ENCODE peak calls at places on chromosomes 13 and 19, in five cellular contexts. One of them, this sample, is unnamed.

GRCh38 chr13:30222253-30222652 is 85.1 kb downstream of the KATNAL1 start:
- DNase-seq in IMR-90: peak; percentile 45
- DNase-seq in SK-N-SH: no peak
- DNase-seq in GM12878: no peak
- DNase-seq in K562: no peak
- DNase-seq in this sample: no peak

GRCh38 chr13:57044910-57045309 is 95.8 kb upstream of the PRR20A start:
- DNase-seq in K562: no peak
- DNase-seq in GM12878: no peak
- DNase-seq in SK-N-SH: no peak
- DNase-seq in IMR-90: no peak
- DNase-seq in this sample: no peak

GRCh38 chr19:18415177-18415867 is 3.9 kb upstream of the SSBP4 start:
- DNase-seq in SK-N-SH: no peak
- DNase-seq in K562: peak; percentile 69
- DNase-seq in GM12878: no peak
- DNase-seq in IMR-90: peak; percentile 66
- DNase-seq in this sample: no peak

GRCh38 chr13:20006206-20006605 is 47.7 kb downstream of the ZMYM2 start:
- DNase-seq in GM12878: no peak
- DNase-seq in IMR-90: peak; percentile 81
- DNase-seq in SK-N-SH: no peak
- DNase-seq in K562: no peak
- DNase-seq in this sample: no peak

GRCh38 chr13:48304132-48304876 is 753 bp downstream of the RB1 start:
- DNase-seq in SK-N-SH: peak; percentile 50
- DNase-seq in K562: peak; percentile 11
- DNase-seq in GM12878: peak; percentile 92
- DNase-seq in IMR-90: peak; percentile 55
- DNase-seq in this sample: peak; percentile 6

GRCh38 chr19:37977992-37978391 is 71.0 kb downstream of the SIPA1L3 start:
- DNase-seq in SK-N-SH: no peak
- DNase-seq in GM12878: no peak
- DNase-seq in K562: no peak
- DNase-seq in IMR-90: peak; percentile 99
- DNase-seq in this sample: no peak

GRCh38 chr19:45952691-45953505 is 20.8 kb downstream of the NOVA2 start:
- DNase-seq in IMR-90: peak; percentile 42
- DNase-seq in SK-N-SH: peak; percentile 55
- DNase-seq in GM12878: no peak
- DNase-seq in K562: peak; percentile 88
- DNase-seq in this sample: peak; percentile 93

GRCh38 chr13:90926459-90926858 is 421.0 kb upstream of the MIR17HG start:
- DNase-seq in K562: no peak
- DNase-seq in IMR-90: no peak
- DNase-seq in GM12878: no peak
- DNase-seq in SK-N-SH: no peak
- DNase-seq in this sample: no peak

GRCh38 chr13:110319774-110320509 is 12.9 kb downstream of the COL4A2 start:
- DNase-seq in K562: no peak
- DNase-seq in GM12878: no peak
- DNase-seq in SK-N-SH: no peak
- DNase-seq in IMR-90: peak; percentile 86
- DNase-seq in this sample: peak; percentile 75

GRCh38 chr19:58059003-58059671 is at the start of gene ZNF135:
- DNase-seq in GM12878: no peak
- DNase-seq in IMR-90: peak; percentile 50
- DNase-seq in SK-N-SH: peak; percentile 90
- DNase-seq in K562: no peak
- DNase-seq in this sample: no peak

GRCh38 chr13:72620874-72621273 is 106.6 kb downstream of the MZT1 start:
- DNase-seq in SK-N-SH: no peak
- DNase-seq in K562: no peak
- DNase-seq in GM12878: no peak
- DNase-seq in IMR-90: no peak
- DNase-seq in this sample: no peak

GRCh38 chr13:24997367-24997967 is 98.5 kb upstream of the PABPC3 start:
- DNase-seq in K562: peak; percentile 14
- DNase-seq in SK-N-SH: peak; percentile 29
- DNase-seq in IMR-90: peak; percentile 27
- DNase-seq in GM12878: no peak
- DNase-seq in this sample: peak; percentile 35

GRCh38 chr19:5775668-5776309 is 8.8 kb downstream of the PRR22 start:
- DNase-seq in GM12878: no peak
- DNase-seq in SK-N-SH: no peak
- DNase-seq in IMR-90: peak; percentile 51
- DNase-seq in K562: no peak
- DNase-seq in this sample: peak; percentile 37

GRCh38 chr19:40662925-40663711 is 27.3 kb downstream of the NUMBL start:
- DNase-seq in IMR-90: peak; percentile 84
- DNase-seq in SK-N-SH: peak; percentile 93
- DNase-seq in GM12878: peak; percentile 24
- DNase-seq in K562: peak; percentile 89
- DNase-seq in this sample: peak; percentile 95

DNA sequence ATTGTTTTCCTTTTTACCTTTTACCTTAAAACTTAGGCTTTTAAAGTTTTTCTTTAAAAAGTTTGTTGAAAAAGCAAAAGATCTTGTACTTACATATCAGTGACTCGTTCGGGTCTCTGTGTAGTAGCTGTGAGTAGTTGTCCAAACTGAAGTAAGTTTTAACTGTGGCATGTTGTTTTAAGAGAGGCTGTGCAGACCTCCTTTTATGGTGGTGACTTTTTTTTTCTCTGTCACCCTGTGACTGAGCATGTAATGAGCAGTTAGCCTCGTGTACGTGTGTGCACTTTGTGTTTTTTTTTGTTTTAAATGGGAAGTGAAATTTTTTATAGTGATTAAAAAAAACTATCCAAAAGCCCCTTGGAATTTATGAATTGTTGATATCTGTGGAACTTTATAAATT is at the start of gene GPR183:
- DNase-seq in K562: no peak
- DNase-seq in IMR-90: peak; percentile 43
- DNase-seq in SK-N-SH: no peak
- DNase-seq in GM12878: no peak
- DNase-seq in this sample: no peak
- TF ChIP-seq RCOR1 in K562: no peak
- TF ChIP-seq RCOR1 in IMR-90: no peak
- TF ChIP-seq RCOR1 in SK-N-SH: no peak
- TF ChIP-seq RCOR1 in GM12878: no peak
- TF ChIP-seq RCOR1 in this sample: no peak

DNA sequence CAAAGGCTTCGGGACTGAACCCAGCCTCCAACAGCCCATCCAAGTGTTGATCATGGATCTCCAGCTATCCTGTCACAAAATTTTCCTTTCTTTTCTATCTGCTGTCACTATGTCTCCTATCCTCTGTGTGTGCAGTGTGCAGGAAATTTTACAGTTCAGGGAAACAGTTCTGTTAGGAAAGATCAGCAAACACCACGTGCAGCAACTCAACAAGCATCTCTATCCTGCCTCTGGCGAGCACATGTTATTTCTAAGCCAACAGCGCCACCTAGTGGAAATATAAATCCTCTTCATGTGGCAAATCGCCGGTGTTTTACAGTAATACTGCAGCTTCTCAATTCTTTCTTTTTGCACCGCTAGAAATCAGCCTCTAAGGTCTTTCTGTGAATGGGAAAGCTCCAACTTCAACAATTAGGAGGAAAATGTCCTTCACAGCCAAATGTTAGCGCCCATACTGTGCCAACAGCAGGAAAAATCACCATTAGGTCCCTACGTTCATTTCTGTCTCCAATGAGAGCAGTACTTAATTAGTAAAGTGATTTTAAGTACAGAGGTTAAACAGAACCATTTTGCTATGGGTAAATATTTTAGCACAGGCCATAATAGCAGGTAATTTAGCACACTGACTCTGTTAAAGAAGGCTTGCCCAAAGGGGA is 21.3 kb upstream of the ZNF181 start:
- DNase-seq in GM12878: peak; percentile 23
- DNase-seq in IMR-90: peak; percentile 82
- DNase-seq in K562: peak; percentile 64
- DNase-seq in SK-N-SH: peak; percentile 55
- DNase-seq in this sample: peak; percentile 77
- TF ChIP-seq RCOR1 in GM12878: no peak
- TF ChIP-seq RCOR1 in IMR-90: no peak
- TF ChIP-seq RCOR1 in K562: no peak
- TF ChIP-seq RCOR1 in SK-N-SH: no peak
- TF ChIP-seq RCOR1 in this sample: no peak

GRCh38 chr13:99276706-99277105 is 18.5 kb upstream of the GPR18 start:
- DNase-seq in IMR-90: no peak
- DNase-seq in GM12878: no peak
- DNase-seq in SK-N-SH: no peak
- DNase-seq in K562: no peak
- DNase-seq in this sample: no peak
- TF ChIP-seq RCOR1 in IMR-90: no peak
- TF ChIP-seq RCOR1 in GM12878: no peak
- TF ChIP-seq RCOR1 in SK-N-SH: no peak
- TF ChIP-seq RCOR1 in K562: no peak
- TF ChIP-seq RCOR1 in this sample: no peak

GRCh38 chr19:4415352-4415751 is 12.9 kb downstream of the CHAF1A start:
- DNase-seq in IMR-90: no peak
- DNase-seq in GM12878: no peak
- DNase-seq in SK-N-SH: no peak
- DNase-seq in K562: no peak
- DNase-seq in this sample: no peak
- TF ChIP-seq RCOR1 in IMR-90: no peak
- TF ChIP-seq RCOR1 in GM12878: no peak
- TF ChIP-seq RCOR1 in SK-N-SH: no peak
- TF ChIP-seq RCOR1 in K562: no peak
- TF ChIP-seq RCOR1 in this sample: no peak

GRCh38 chr19:16419671-16420394 is 51.9 kb downstream of the EPS15L1 start:
- DNase-seq in K562: no peak
- DNase-seq in SK-N-SH: no peak
- DNase-seq in GM12878: no peak
- DNase-seq in IMR-90: no peak
- DNase-seq in this sample: no peak
- TF ChIP-seq RCOR1 in K562: no peak
- TF ChIP-seq RCOR1 in SK-N-SH: no peak
- TF ChIP-seq RCOR1 in GM12878: no peak
- TF ChIP-seq RCOR1 in IMR-90: no peak
- TF ChIP-seq RCOR1 in this sample: no peak

GRCh38 chr19:3644351-3645066 is 17.9 kb upstream of the CACTIN start:
- DNase-seq in GM12878: no peak
- DNase-seq in SK-N-SH: no peak
- DNase-seq in IMR-90: peak; percentile 49
- DNase-seq in K562: no peak
- DNase-seq in this sample: no peak

GRCh38 chr19:3642296-3642695 is 15.7 kb upstream of the CACTIN start:
- DNase-seq in GM12878: no peak
- DNase-seq in IMR-90: no peak
- DNase-seq in SK-N-SH: no peak
- DNase-seq in K562: no peak
- DNase-seq in this sample: no peak

GRCh38 chr19:3641515-3642269 is 15.1 kb upstream of the CACTIN start:
- DNase-seq in SK-N-SH: no peak
- DNase-seq in IMR-90: no peak
- DNase-seq in GM12878: no peak
- DNase-seq in K562: no peak
- DNase-seq in this sample: no peak

GRCh38 chr19:3643592-3644313 is 17.2 kb upstream of the CACTIN start:
- DNase-seq in K562: no peak
- DNase-seq in GM12878: no peak
- DNase-seq in SK-N-SH: no peak
- DNase-seq in IMR-90: no peak
- DNase-seq in this sample: no peak

DNA sequence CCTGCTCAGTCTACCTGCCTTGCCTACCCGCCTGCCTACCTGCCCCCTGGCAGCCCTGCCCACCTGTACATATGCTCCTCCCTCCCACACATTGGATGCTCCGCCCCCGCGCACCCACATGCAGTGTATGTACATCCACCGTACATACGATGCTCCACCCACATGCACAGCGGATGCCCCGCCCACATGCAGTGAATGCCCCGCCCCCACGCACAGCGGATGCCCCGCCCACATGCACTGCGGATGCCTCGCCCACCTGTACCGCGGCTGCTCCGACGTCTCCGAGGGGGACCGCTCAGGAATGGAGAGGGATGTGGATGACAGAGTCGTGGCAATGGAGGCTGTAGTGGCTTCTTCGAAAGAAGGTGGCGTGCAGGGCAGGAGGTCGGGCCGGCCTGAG is 16.4 kb upstream of the CACTIN start:
- DNase-seq in GM12878: no peak
- DNase-seq in IMR-90: no peak
- DNase-seq in K562: peak; percentile 94
- DNase-seq in SK-N-SH: peak; percentile 78
- DNase-seq in this sample: peak; percentile 53
- TF ChIP-seq RCOR1 in GM12878: no peak
- TF ChIP-seq RCOR1 in IMR-90: no peak
- TF ChIP-seq RCOR1 in K562: no peak
- TF ChIP-seq RCOR1 in SK-N-SH: no peak
- TF ChIP-seq RCOR1 in this sample: no peak

GRCh38 chr19:54137114-54137912 is at the start of gene CNOT3:
- DNase-seq in K562: peak; percentile 95
- DNase-seq in GM12878: peak; percentile 100
- DNase-seq in SK-N-SH: peak; percentile 96
- DNase-seq in IMR-90: peak; percentile 100
- DNase-seq in this sample: peak; percentile 100

GRCh38 chr19:54136086-54136863 is 1.3 kb upstream of the CNOT3 start:
- DNase-seq in K562: no peak
- DNase-seq in IMR-90: peak; percentile 16
- DNase-seq in GM12878: no peak
- DNase-seq in SK-N-SH: peak; percentile 50
- DNase-seq in this sample: no peak

GRCh38 chr19:54138777-54139256 is 1.3 kb downstream of the CNOT3 start:
- DNase-seq in SK-N-SH: no peak
- DNase-seq in K562: no peak
- DNase-seq in IMR-90: no peak
- DNase-seq in GM12878: no peak
- DNase-seq in this sample: no peak

GRCh38 chr19:54136864-54137113 is 773 bp upstream of the CNOT3 start:
- DNase-seq in K562: no peak
- DNase-seq in IMR-90: no peak
- DNase-seq in GM12878: no peak
- DNase-seq in SK-N-SH: no peak
- DNase-seq in this sample: no peak

DNA sequence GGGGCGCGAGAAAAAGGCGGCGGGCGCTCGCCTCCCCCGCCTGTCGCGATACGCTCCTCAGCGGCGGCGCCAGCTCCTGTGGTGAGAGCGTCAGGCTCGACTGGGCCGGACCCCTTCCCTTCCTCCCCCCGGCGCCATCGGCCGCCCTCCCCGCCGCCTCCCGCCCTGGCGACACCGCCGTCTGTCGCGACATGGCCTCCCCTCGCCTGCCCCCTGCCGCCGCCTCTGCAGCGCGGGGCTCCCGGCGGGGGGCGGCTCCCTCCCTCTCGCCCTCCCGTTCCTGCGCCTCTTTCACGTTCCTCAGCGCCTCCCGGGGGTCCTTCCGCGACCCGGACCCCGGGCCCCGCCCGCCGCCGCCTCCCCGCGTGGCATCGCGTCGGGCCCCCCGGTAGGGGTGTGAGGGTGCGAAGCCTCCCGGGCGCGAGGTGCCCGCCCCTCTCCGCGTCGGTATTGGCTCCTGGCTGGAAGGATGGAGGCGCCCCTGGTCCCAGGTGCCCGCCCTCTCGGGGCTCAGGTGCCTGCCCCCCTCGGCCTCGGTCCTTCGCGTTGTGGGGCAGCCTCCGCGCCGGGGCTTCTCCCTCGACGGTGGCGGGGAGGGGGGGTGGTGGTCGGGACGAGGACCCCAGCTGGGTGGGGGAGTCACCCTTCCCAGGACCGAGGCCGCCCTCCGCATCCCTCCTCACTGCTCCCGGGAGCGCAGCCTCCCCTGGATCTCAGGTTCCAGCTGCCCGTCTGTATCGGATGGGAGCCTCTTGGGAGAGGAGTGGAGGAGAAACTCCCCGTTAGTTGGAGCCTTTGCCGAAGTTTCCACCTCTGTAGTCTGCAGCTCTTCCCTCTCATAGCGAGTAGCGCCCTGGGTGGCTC is 583 bp downstream of the CNOT3 start:
- DNase-seq in IMR-90: no peak
- DNase-seq in K562: peak; percentile 78
- DNase-seq in SK-N-SH: peak; percentile 75
- DNase-seq in GM12878: no peak
- DNase-seq in this sample: no peak
- TF ChIP-seq RCOR1 in IMR-90: no peak
- TF ChIP-seq RCOR1 in K562: no peak
- TF ChIP-seq RCOR1 in SK-N-SH: no peak
- TF ChIP-seq RCOR1 in GM12878: no peak
- TF ChIP-seq RCOR1 in this sample: no peak

This sample was measured in A549.